ENCODE peak calls at places on chromosome 19, in four cellular contexts. W is stimulated activated CD4-positive, alpha-beta T cell treated with anti-CD3 and anti-CD28 coated beads, Interleukin-12 subunit alpha, Interleukin-12 subunit beta, amount 100 ng/mL, for 24 hours; A is effector CD4-positive, alpha-beta T cell; N is CD8-positive, alpha-beta memory T cell. Z is an unnamed sample.

GRCh38 chr19:58229255-58229639 is 533 bp downstream of the ZNF544 start:
- DNase-seq in N (peak; percentile 12), A (no peak), W (no peak), Z (peak; percentile 14)

GRCh38 chr19:39817888-39818561 is 15.9 kb downstream of the DYRK1B start:
- DNase-seq in W (no peak), A (no peak), N (no peak), Z (no peak)

GRCh38 chr19:44585371-44586141 is 27.8 kb upstream of the IGSF23 start:
- DNase-seq in N (no peak), W (no peak), A (no peak), Z (peak; percentile 49)

GRCh38 chr19:40467007-40467565 is 285 bp downstream of the SPTBN4 start:
- DNase-seq in W (no peak), A (no peak), N (no peak), Z (no peak)

GRCh38 chr19:50205681-50206138 is 2.3 kb downstream of the MYH14 start:
- DNase-seq in W (no peak), A (no peak), N (no peak), Z (no peak)

GRCh38 chr19:33273065-33273736 is 29.1 kb downstream of the CEBPA start:
- DNase-seq in A (no peak), N (no peak), W (no peak), Z (no peak)

GRCh38 chr19:17933414-17934129 is 757 bp downstream of the CCDC124 start:
- DNase-seq in N (no peak), A (no peak), W (no peak), Z (peak; percentile 29)

GRCh38 chr19:4075373-4075772 is 8.7 kb upstream of the ZBTB7A start:
- DNase-seq in W (no peak), A (no peak), N (no peak), Z (no peak)

GRCh38 chr19:42279902-42280760 is 11.1 kb downstream of the CIC start:
- DNase-seq in W (peak; percentile 87), N (peak; percentile 85), A (peak; percentile 83), Z (peak; percentile 82)

GRCh38 chr19:40466219-40467006 is at the start of gene SPTBN4:
- DNase-seq in N (no peak), A (peak; percentile 69), W (peak; percentile 55), Z (no peak)

GRCh38 chr19:38562096-38562495 is 55.7 kb downstream of the MAP4K1 start:
- DNase-seq in W (no peak), A (no peak), N (no peak), Z (no peak)

Z was measured in astrocyte.